ENCODE peak calls at places on chromosomes 6 and 20, in ten cellular contexts. One of them, this sample, is unnamed.

GRCh38 chr6:169185692-169186485 is 67.8 kb downstream of the THBS2 start:
- DNase-seq in CD8-positive, alpha-beta memory T cell: no peak
- DNase-seq in Peyer's patch: no peak
- DNase-seq in lower lobe of right lung: no peak
- DNase-seq in AG09309: no peak
- DNase-seq in foreskin fibroblast: no peak
- DNase-seq in dorsolateral prefrontal cortex: no peak
- DNase-seq in adrenal gland: no peak
- DNase-seq in A549: no peak
- DNase-seq in epithelial cell of esophagus: no peak
- DNase-seq in this sample: no peak

GRCh38 chr6:41325446-41326066 is 9.9 kb upstream of the NCR2 start:
- DNase-seq in CD8-positive, alpha-beta memory T cell: no peak
- DNase-seq in Peyer's patch: no peak
- DNase-seq in lower lobe of right lung: no peak
- DNase-seq in AG09309: no peak
- DNase-seq in foreskin fibroblast: no peak
- DNase-seq in dorsolateral prefrontal cortex: no peak
- DNase-seq in adrenal gland: no peak
- DNase-seq in A549: no peak
- DNase-seq in epithelial cell of esophagus: no peak
- DNase-seq in this sample: no peak

GRCh38 chr6:128202169-128202765 is 301.4 kb upstream of the THEMIS start:
- DNase-seq in CD8-positive, alpha-beta memory T cell: no peak
- DNase-seq in Peyer's patch: no peak
- DNase-seq in lower lobe of right lung: no peak
- DNase-seq in AG09309: no peak
- DNase-seq in foreskin fibroblast: no peak
- DNase-seq in dorsolateral prefrontal cortex: no peak
- DNase-seq in adrenal gland: no peak
- DNase-seq in A549: no peak
- DNase-seq in epithelial cell of esophagus: no peak
- DNase-seq in this sample: no peak

GRCh38 chr6:154638369-154638768 is 94.8 kb upstream of the SCAF8 start:
- DNase-seq in CD8-positive, alpha-beta memory T cell: no peak
- DNase-seq in Peyer's patch: no peak
- DNase-seq in lower lobe of right lung: no peak
- DNase-seq in AG09309: no peak
- DNase-seq in foreskin fibroblast: peak
- DNase-seq in dorsolateral prefrontal cortex: no peak
- DNase-seq in adrenal gland: no peak
- DNase-seq in A549: no peak
- DNase-seq in epithelial cell of esophagus: no peak
- DNase-seq in this sample: no peak

GRCh38 chr20:37885593-37886507 is 17.1 kb upstream of the VSTM2L start:
- DNase-seq in CD8-positive, alpha-beta memory T cell: no peak
- DNase-seq in Peyer's patch: no peak
- DNase-seq in lower lobe of right lung: no peak
- DNase-seq in AG09309: no peak
- DNase-seq in foreskin fibroblast: no peak
- DNase-seq in dorsolateral prefrontal cortex: no peak
- DNase-seq in adrenal gland: no peak
- DNase-seq in A549: no peak
- DNase-seq in epithelial cell of esophagus: no peak
- DNase-seq in this sample: no peak

GRCh38 chr6:20790032-20790791 is 256.0 kb downstream of the CDKAL1 start:
- DNase-seq in CD8-positive, alpha-beta memory T cell: no peak
- DNase-seq in Peyer's patch: no peak
- DNase-seq in lower lobe of right lung: no peak
- DNase-seq in AG09309: no peak
- DNase-seq in foreskin fibroblast: no peak
- DNase-seq in dorsolateral prefrontal cortex: no peak
- DNase-seq in adrenal gland: no peak
- DNase-seq in A549: no peak
- DNase-seq in epithelial cell of esophagus: no peak
- DNase-seq in this sample: no peak

GRCh38 chr6:41642960-41643898 is 5.0 kb downstream of the MDFI start:
- DNase-seq in CD8-positive, alpha-beta memory T cell: no peak
- DNase-seq in Peyer's patch: peak
- DNase-seq in lower lobe of right lung: peak
- DNase-seq in AG09309: no peak
- DNase-seq in foreskin fibroblast: no peak
- DNase-seq in dorsolateral prefrontal cortex: no peak
- DNase-seq in adrenal gland: no peak
- DNase-seq in A549: no peak
- DNase-seq in epithelial cell of esophagus: no peak
- DNase-seq in this sample: no peak

GRCh38 chr6:30067460-30068139 is 602 bp downstream of the PPP1R11 start:
- DNase-seq in CD8-positive, alpha-beta memory T cell: no peak
- DNase-seq in Peyer's patch: no peak
- DNase-seq in lower lobe of right lung: no peak
- DNase-seq in AG09309: no peak
- DNase-seq in foreskin fibroblast: no peak
- DNase-seq in dorsolateral prefrontal cortex: no peak
- DNase-seq in adrenal gland: no peak
- DNase-seq in A549: peak
- DNase-seq in epithelial cell of esophagus: no peak
- DNase-seq in this sample: no peak

GRCh38 chr6:81897793-81898192 is 145.3 kb upstream of the TENT5A start:
- DNase-seq in CD8-positive, alpha-beta memory T cell: no peak
- DNase-seq in Peyer's patch: no peak
- DNase-seq in lower lobe of right lung: no peak
- DNase-seq in AG09309: no peak
- DNase-seq in foreskin fibroblast: no peak
- DNase-seq in dorsolateral prefrontal cortex: no peak
- DNase-seq in adrenal gland: no peak
- DNase-seq in A549: no peak
- DNase-seq in epithelial cell of esophagus: no peak
- DNase-seq in this sample: no peak

GRCh38 chr6:151763303-151763702 is 44.2 kb upstream of the ESR1 start:
- DNase-seq in CD8-positive, alpha-beta memory T cell: no peak
- DNase-seq in Peyer's patch: no peak
- DNase-seq in lower lobe of right lung: no peak
- DNase-seq in AG09309: no peak
- DNase-seq in foreskin fibroblast: peak
- DNase-seq in dorsolateral prefrontal cortex: no peak
- DNase-seq in adrenal gland: no peak
- DNase-seq in A549: no peak
- DNase-seq in epithelial cell of esophagus: peak
- DNase-seq in this sample: peak

GRCh38 chr6:154410619-154411044 is 54.0 kb upstream of the IPCEF1 start:
- DNase-seq in CD8-positive, alpha-beta memory T cell: no peak
- DNase-seq in Peyer's patch: no peak
- DNase-seq in lower lobe of right lung: no peak
- DNase-seq in AG09309: peak
- DNase-seq in foreskin fibroblast: peak
- DNase-seq in dorsolateral prefrontal cortex: no peak
- DNase-seq in adrenal gland: peak
- DNase-seq in A549: peak
- DNase-seq in epithelial cell of esophagus: peak
- DNase-seq in this sample: no peak

GRCh38 chr20:19745106-19745505 is 13.0 kb upstream of the RIN2 start:
- DNase-seq in CD8-positive, alpha-beta memory T cell: no peak
- DNase-seq in Peyer's patch: no peak
- DNase-seq in lower lobe of right lung: no peak
- DNase-seq in AG09309: no peak
- DNase-seq in foreskin fibroblast: no peak
- DNase-seq in dorsolateral prefrontal cortex: no peak
- DNase-seq in adrenal gland: no peak
- DNase-seq in A549: no peak
- DNase-seq in epithelial cell of esophagus: no peak
- DNase-seq in this sample: no peak

GRCh38 chr6:139778688-139779087 is 404.2 kb upstream of the CITED2 start:
- DNase-seq in CD8-positive, alpha-beta memory T cell: no peak
- DNase-seq in Peyer's patch: no peak
- DNase-seq in lower lobe of right lung: no peak
- DNase-seq in AG09309: peak
- DNase-seq in foreskin fibroblast: no peak
- DNase-seq in dorsolateral prefrontal cortex: peak
- DNase-seq in adrenal gland: peak
- DNase-seq in A549: no peak
- DNase-seq in epithelial cell of esophagus: peak
- DNase-seq in this sample: no peak

GRCh38 chr6:160102399-160102798 is 19.2 kb upstream of the SLC22A1 start:
- DNase-seq in CD8-positive, alpha-beta memory T cell: no peak
- DNase-seq in Peyer's patch: peak
- DNase-seq in lower lobe of right lung: no peak
- DNase-seq in AG09309: no peak
- DNase-seq in foreskin fibroblast: no peak
- DNase-seq in dorsolateral prefrontal cortex: no peak
- DNase-seq in adrenal gland: no peak
- DNase-seq in A549: no peak
- DNase-seq in epithelial cell of esophagus: no peak
- DNase-seq in this sample: no peak

GRCh38 chr6:146913842-146914562 is 290.2 kb upstream of the STXBP5 start:
- DNase-seq in CD8-positive, alpha-beta memory T cell: no peak
- DNase-seq in Peyer's patch: no peak
- DNase-seq in lower lobe of right lung: peak
- DNase-seq in AG09309: peak
- DNase-seq in foreskin fibroblast: peak
- DNase-seq in dorsolateral prefrontal cortex: peak
- DNase-seq in adrenal gland: peak
- DNase-seq in A549: peak
- DNase-seq in epithelial cell of esophagus: peak
- DNase-seq in this sample: peak

DNA sequence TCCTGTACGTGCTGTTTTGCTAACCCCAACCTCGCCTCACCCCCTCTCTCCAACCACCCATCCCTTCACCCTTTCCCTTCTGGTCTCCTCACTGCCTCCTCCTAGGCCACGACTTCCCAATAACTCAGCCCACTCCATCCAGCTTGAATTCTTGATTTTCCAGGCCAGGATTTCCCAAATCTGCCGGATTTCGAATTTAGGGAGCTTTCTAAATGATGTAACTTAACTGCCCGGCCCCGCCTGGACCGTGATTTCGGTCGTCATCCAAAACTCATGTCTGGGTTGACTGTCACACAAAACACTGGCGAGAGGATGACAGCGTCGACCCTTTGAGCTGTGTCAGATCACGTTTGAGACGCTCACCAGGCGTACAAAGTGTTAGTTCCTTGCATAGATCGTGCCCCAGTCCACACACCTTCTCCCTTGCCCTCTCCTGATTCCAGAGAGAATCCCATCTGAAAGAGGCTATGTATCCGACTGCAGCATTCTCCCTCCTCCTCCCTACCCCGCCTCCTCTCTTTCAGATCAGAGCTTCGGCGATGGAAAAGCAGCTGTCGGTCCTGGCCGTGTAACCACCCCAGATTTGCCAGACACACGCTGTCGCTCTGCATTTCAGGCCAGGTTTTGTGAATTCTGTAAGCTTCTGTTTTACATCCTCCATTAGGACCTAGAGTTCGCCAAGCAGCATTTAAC is 168.2 kb downstream of the GPX5 start:
- DNase-seq in CD8-positive, alpha-beta memory T cell: no peak
- DNase-seq in Peyer's patch: no peak
- DNase-seq in lower lobe of right lung: no peak
- DNase-seq in AG09309: no peak
- DNase-seq in foreskin fibroblast: no peak
- DNase-seq in dorsolateral prefrontal cortex: no peak
- DNase-seq in adrenal gland: no peak
- DNase-seq in A549: no peak
- DNase-seq in epithelial cell of esophagus: no peak
- DNase-seq in this sample: no peak
- H3K4me3 ChIP-seq in CD8-positive, alpha-beta memory T cell: no peak
- H3K4me3 ChIP-seq in Peyer's patch: no peak
- H3K4me3 ChIP-seq in lower lobe of right lung: no peak
- H3K4me3 ChIP-seq in AG09309: no peak
- H3K4me3 ChIP-seq in foreskin fibroblast: no peak
- H3K4me3 ChIP-seq in dorsolateral prefrontal cortex: peak
- H3K4me3 ChIP-seq in adrenal gland: no peak
- H3K4me3 ChIP-seq in A549: no peak
- H3K4me3 ChIP-seq in epithelial cell of esophagus: no peak
- H3K4me3 ChIP-seq in this sample: no peak

GRCh38 chr20:49979030-49979832 is 3.5 kb upstream of the SNAI1 start:
- DNase-seq in CD8-positive, alpha-beta memory T cell: peak
- DNase-seq in Peyer's patch: peak
- DNase-seq in lower lobe of right lung: peak
- DNase-seq in AG09309: no peak
- DNase-seq in foreskin fibroblast: no peak
- DNase-seq in dorsolateral prefrontal cortex: no peak
- DNase-seq in adrenal gland: no peak
- DNase-seq in A549: peak
- DNase-seq in epithelial cell of esophagus: no peak
- DNase-seq in this sample: peak
- H3K4me3 ChIP-seq in CD8-positive, alpha-beta memory T cell: no peak
- H3K4me3 ChIP-seq in Peyer's patch: peak
- H3K4me3 ChIP-seq in lower lobe of right lung: peak
- H3K4me3 ChIP-seq in AG09309: peak
- H3K4me3 ChIP-seq in foreskin fibroblast: peak
- H3K4me3 ChIP-seq in dorsolateral prefrontal cortex: peak
- H3K4me3 ChIP-seq in adrenal gland: no peak
- H3K4me3 ChIP-seq in A549: peak
- H3K4me3 ChIP-seq in epithelial cell of esophagus: no peak
- H3K4me3 ChIP-seq in this sample: peak

GRCh38 chr6:132392292-132392691 is 9.0 kb downstream of the MOXD1 start:
- DNase-seq in CD8-positive, alpha-beta memory T cell: no peak
- DNase-seq in Peyer's patch: no peak
- DNase-seq in lower lobe of right lung: no peak
- DNase-seq in AG09309: no peak
- DNase-seq in foreskin fibroblast: no peak
- DNase-seq in dorsolateral prefrontal cortex: no peak
- DNase-seq in adrenal gland: no peak
- DNase-seq in A549: no peak
- DNase-seq in epithelial cell of esophagus: no peak
- DNase-seq in this sample: no peak
- H3K4me3 ChIP-seq in CD8-positive, alpha-beta memory T cell: no peak
- H3K4me3 ChIP-seq in Peyer's patch: no peak
- H3K4me3 ChIP-seq in lower lobe of right lung: no peak
- H3K4me3 ChIP-seq in AG09309: no peak
- H3K4me3 ChIP-seq in foreskin fibroblast: peak
- H3K4me3 ChIP-seq in dorsolateral prefrontal cortex: peak
- H3K4me3 ChIP-seq in adrenal gland: no peak
- H3K4me3 ChIP-seq in A549: no peak
- H3K4me3 ChIP-seq in epithelial cell of esophagus: no peak
- H3K4me3 ChIP-seq in this sample: no peak

DNA sequence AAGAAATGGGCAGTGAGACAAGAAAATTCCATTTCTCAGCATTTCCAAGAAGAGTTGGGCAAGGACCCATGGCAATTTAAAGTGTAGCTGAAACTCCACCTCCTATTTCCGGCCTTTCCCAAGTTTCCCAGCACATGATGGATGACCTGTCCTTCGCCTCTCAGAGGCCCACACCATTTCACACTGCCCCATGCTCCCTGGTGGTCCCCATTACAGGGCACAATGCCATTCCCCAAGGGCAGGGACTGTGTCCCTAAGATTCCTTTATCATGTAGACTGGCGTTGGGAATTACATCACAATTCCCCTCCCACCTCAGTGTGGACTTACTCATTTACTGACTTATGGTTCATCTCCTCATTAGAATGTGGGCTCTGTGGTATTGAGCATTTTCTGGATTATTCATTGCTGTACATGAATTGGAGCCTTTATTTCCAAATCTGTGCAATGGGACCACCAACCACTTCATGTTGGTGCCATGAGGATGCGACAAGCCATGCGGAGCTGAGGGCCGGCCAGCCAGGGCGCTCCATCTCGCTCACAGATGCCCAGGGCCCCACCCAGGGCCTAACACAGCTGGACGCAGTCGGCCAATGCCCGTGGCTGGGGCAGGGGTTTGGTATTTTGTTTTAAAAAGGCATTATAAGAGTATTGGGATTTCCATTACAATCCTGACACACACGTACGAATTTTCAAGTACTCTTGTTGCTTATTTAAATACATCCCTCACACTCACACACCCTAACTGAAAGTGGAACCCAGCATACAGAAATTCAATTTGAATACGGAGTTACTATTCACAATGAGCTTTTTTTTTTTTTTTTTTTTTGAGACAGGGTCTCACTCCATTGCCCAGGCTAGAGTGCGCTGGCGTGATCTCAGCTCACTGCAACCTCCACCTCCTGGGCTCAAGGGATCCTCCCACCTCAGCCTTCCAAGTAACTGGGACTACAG is 5.4 kb downstream of the ACSS1 start:
- DNase-seq in CD8-positive, alpha-beta memory T cell: no peak
- DNase-seq in Peyer's patch: peak
- DNase-seq in lower lobe of right lung: no peak
- DNase-seq in AG09309: no peak
- DNase-seq in foreskin fibroblast: no peak
- DNase-seq in dorsolateral prefrontal cortex: no peak
- DNase-seq in adrenal gland: no peak
- DNase-seq in A549: no peak
- DNase-seq in epithelial cell of esophagus: no peak
- DNase-seq in this sample: no peak
- H3K4me3 ChIP-seq in CD8-positive, alpha-beta memory T cell: no peak
- H3K4me3 ChIP-seq in Peyer's patch: no peak
- H3K4me3 ChIP-seq in lower lobe of right lung: no peak
- H3K4me3 ChIP-seq in AG09309: no peak
- H3K4me3 ChIP-seq in foreskin fibroblast: no peak
- H3K4me3 ChIP-seq in dorsolateral prefrontal cortex: no peak
- H3K4me3 ChIP-seq in adrenal gland: no peak
- H3K4me3 ChIP-seq in A549: no peak
- H3K4me3 ChIP-seq in epithelial cell of esophagus: no peak
- H3K4me3 ChIP-seq in this sample: no peak